ENCODE peak calls at places on chromosomes 2 and 18, in four cellular contexts. One of them, this sample, is unnamed. For H3K4me1, the result is how much of the 10 kb centered on the place peaks cover.

GRCh38 chr2:21367421-21367820 is 243.7 kb downstream of the TDRD15 start:
- DNase-seq in tibial artery: no peak
- DNase-seq in mammary epithelial cell: peak
- DNase-seq in H9: peak
- DNase-seq in this sample: no peak

GRCh38 chr2:25582079-25582830 is 91.1 kb downstream of the DTNB start:
- DNase-seq in mammary epithelial cell: no peak
- DNase-seq in H9: no peak
- DNase-seq in tibial artery: peak
- DNase-seq in this sample: no peak

GRCh38 chr2:6810961-6811360 is 54.7 kb downstream of the CMPK2 start:
- DNase-seq in mammary epithelial cell: no peak
- DNase-seq in tibial artery: no peak
- DNase-seq in H9: no peak
- DNase-seq in this sample: no peak

GRCh38 chr2:30185175-30185574 is 38.4 kb downstream of the YPEL5 start:
- DNase-seq in tibial artery: no peak
- DNase-seq in mammary epithelial cell: peak
- DNase-seq in H9: no peak
- DNase-seq in this sample: no peak

GRCh38 chr2:75465317-75465998 is 95.3 kb downstream of the EVA1A start:
- DNase-seq in mammary epithelial cell: peak
- DNase-seq in tibial artery: no peak
- DNase-seq in H9: no peak
- DNase-seq in this sample: peak

GRCh38 chr2:66111706-66112105 is 323.2 kb upstream of the MEIS1 start:
- DNase-seq in mammary epithelial cell: no peak
- DNase-seq in tibial artery: no peak
- DNase-seq in H9: no peak
- DNase-seq in this sample: no peak

GRCh38 chr2:45177870-45178269 is 168.6 kb upstream of the SIX2 start:
- DNase-seq in H9: no peak
- DNase-seq in tibial artery: no peak
- DNase-seq in mammary epithelial cell: peak
- DNase-seq in this sample: no peak

GRCh38 chr18:31356025-31356424 is 20.6 kb upstream of the DSG4 start:
- DNase-seq in mammary epithelial cell: no peak
- DNase-seq in H9: no peak
- DNase-seq in tibial artery: no peak
- DNase-seq in this sample: no peak

GRCh38 chr2:216827073-216827725 is 32.7 kb downstream of the TNP1 start:
- DNase-seq in H9: no peak
- DNase-seq in mammary epithelial cell: no peak
- DNase-seq in tibial artery: no peak
- DNase-seq in this sample: no peak

GRCh38 chr18:46096651-46097300 is 1.3 kb downstream of the ATP5F1A start:
- DNase-seq in H9: no peak
- DNase-seq in tibial artery: no peak
- DNase-seq in mammary epithelial cell: no peak
- DNase-seq in this sample: no peak

GRCh38 chr2:158879229-158879903 is 84.2 kb downstream of the DAPL1 start:
- DNase-seq in mammary epithelial cell: no peak
- DNase-seq in tibial artery: no peak
- DNase-seq in H9: no peak
- DNase-seq in this sample: no peak

GRCh38 chr2:71043531-71044407 is 24.7 kb upstream of the NAGK start:
- DNase-seq in tibial artery: no peak
- DNase-seq in H9: no peak
- DNase-seq in mammary epithelial cell: no peak
- DNase-seq in this sample: no peak

GRCh38 chr2:85540131-85540587 is 1.2 kb downstream of the MAT2A start:
- DNase-seq in mammary epithelial cell: peak
- DNase-seq in tibial artery: no peak
- DNase-seq in H9: no peak
- DNase-seq in this sample: no peak

GRCh38 chr2:172066394-172066863 is 18.9 kb upstream of the DLX1 start:
- DNase-seq in H9: no peak
- DNase-seq in mammary epithelial cell: no peak
- DNase-seq in tibial artery: no peak
- DNase-seq in this sample: no peak

GRCh38 chr2:203623104-203623503 is 83.3 kb upstream of the CD28 start:
- DNase-seq in H9: no peak
- DNase-seq in tibial artery: no peak
- DNase-seq in mammary epithelial cell: peak
- DNase-seq in this sample: peak

GRCh38 chr2:46308081-46308480 is 10.9 kb downstream of the EPAS1 start:
- DNase-seq in mammary epithelial cell: no peak
- DNase-seq in tibial artery: no peak
- DNase-seq in H9: no peak
- DNase-seq in this sample: no peak

GRCh38 chr2:241568738-241569137 is 10.2 kb downstream of the BOK start:
- DNase-seq in mammary epithelial cell: no peak
- DNase-seq in H9: peak
- DNase-seq in tibial artery: no peak
- DNase-seq in this sample: no peak

GRCh38 chr2:111017909-111018308 is 102.8 kb upstream of the BCL2L11 start:
- DNase-seq in tibial artery: no peak
- DNase-seq in mammary epithelial cell: no peak
- DNase-seq in H9: no peak
- DNase-seq in this sample: no peak

GRCh38 chr2:124131271-124131670 is 106.2 kb downstream of the CNTNAP5 start:
- DNase-seq in mammary epithelial cell: no peak
- DNase-seq in tibial artery: no peak
- DNase-seq in H9: no peak
- DNase-seq in this sample: no peak

GRCh38 chr18:7728297-7728696 is 161.2 kb downstream of the PTPRM start:
- DNase-seq in mammary epithelial cell: peak
- DNase-seq in tibial artery: no peak
- DNase-seq in H9: peak
- DNase-seq in this sample: no peak

GRCh38 chr2:45774688-45775244 is 123.3 kb downstream of the PRKCE start:
- DNase-seq in tibial artery: no peak
- DNase-seq in mammary epithelial cell: no peak
- DNase-seq in H9: no peak
- DNase-seq in this sample: no peak

GRCh38 chr2:144824611-144825010 is 304.7 kb upstream of the ZEB2 start:
- DNase-seq in tibial artery: no peak
- DNase-seq in mammary epithelial cell: peak
- DNase-seq in H9: no peak
- DNase-seq in this sample: no peak

GRCh38 chr18:61683856-61684255 is 209.0 kb downstream of the RNF152 start:
- DNase-seq in H9: no peak
- DNase-seq in tibial artery: no peak
- DNase-seq in mammary epithelial cell: no peak
- DNase-seq in this sample: no peak

GRCh38 chr18:73954267-73954666 is 193.4 kb downstream of the FBXO15 start:
- DNase-seq in H9: no peak
- DNase-seq in mammary epithelial cell: no peak
- DNase-seq in tibial artery: no peak
- DNase-seq in this sample: no peak

GRCh38 chr2:226536410-226536809 is 263.2 kb downstream of the IRS1 start:
- DNase-seq in tibial artery: no peak
- DNase-seq in H9: no peak
- DNase-seq in mammary epithelial cell: no peak
- DNase-seq in this sample: no peak

GRCh38 chr2:38515155-38516074 is 87.3 kb downstream of the HNRNPLL start:
- DNase-seq in H9: no peak
- DNase-seq in mammary epithelial cell: peak
- DNase-seq in tibial artery: no peak
- DNase-seq in this sample: no peak

GRCh38 chr18:51278045-51278649 is 80.7 kb upstream of the MEX3C start:
- DNase-seq in tibial artery: no peak
- DNase-seq in mammary epithelial cell: peak
- DNase-seq in H9: peak
- DNase-seq in this sample: peak

GRCh38 chr2:241595600-241596140 is 37.1 kb downstream of the BOK start:
- DNase-seq in tibial artery: no peak
- DNase-seq in mammary epithelial cell: no peak
- DNase-seq in H9: peak
- DNase-seq in this sample: peak

GRCh38 chr2:129764376-129765325 is 214.8 kb upstream of the RAB6C start:
- DNase-seq in H9: no peak
- DNase-seq in tibial artery: no peak
- DNase-seq in mammary epithelial cell: no peak
- DNase-seq in this sample: no peak

GRCh38 chr2:30334738-30335426 is 103.5 kb downstream of the LBH start:
- DNase-seq in H9: peak
- DNase-seq in tibial artery: no peak
- DNase-seq in mammary epithelial cell: no peak
- DNase-seq in this sample: peak

GRCh38 chr2:43209204-43209717 is 17.1 kb downstream of the ZFP36L2 start:
- DNase-seq in mammary epithelial cell: no peak
- DNase-seq in tibial artery: no peak
- DNase-seq in H9: no peak
- DNase-seq in this sample: no peak

GRCh38 chr18:26458526-26459232 is 89.7 kb downstream of the KCTD1 start:
- DNase-seq in H9: no peak
- DNase-seq in tibial artery: no peak
- DNase-seq in mammary epithelial cell: peak
- DNase-seq in this sample: no peak

GRCh38 chr2:9753665-9754531 is 89.4 kb upstream of the TAF1B start:
- DNase-seq in tibial artery: peak
- DNase-seq in H9: no peak
- DNase-seq in mammary epithelial cell: peak
- DNase-seq in this sample: no peak

GRCh38 chr2:122749347-122749850 is 993.9 kb downstream of the TSN start:
- DNase-seq in mammary epithelial cell: no peak
- DNase-seq in H9: no peak
- DNase-seq in tibial artery: no peak
- DNase-seq in this sample: no peak

DNA sequence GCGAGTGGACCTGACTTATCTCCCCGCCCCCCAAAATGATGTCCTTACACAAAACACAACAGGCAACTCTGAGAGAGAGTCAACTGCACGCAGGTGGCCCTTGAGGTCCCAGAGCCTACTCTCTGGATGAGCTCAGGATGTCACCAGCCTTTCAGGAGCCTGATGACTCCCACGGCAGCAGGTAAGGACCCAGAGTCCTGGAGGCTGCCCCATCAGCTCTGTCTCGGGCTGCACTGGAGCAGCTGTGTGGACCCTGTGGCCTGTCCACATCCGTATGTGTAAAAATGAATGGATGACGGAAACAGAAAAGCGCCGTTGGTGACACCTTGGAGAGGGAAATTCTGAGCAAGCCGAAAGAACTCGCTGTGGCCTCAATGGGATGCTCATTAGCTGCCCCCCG is 130.9 kb downstream of the HDAC4 start:
- DNase-seq in tibial artery: no peak
- DNase-seq in mammary epithelial cell: no peak
- DNase-seq in H9: no peak
- DNase-seq in this sample: no peak
- H3K4me1 ChIP-seq in tibial artery: under half
- H3K4me1 ChIP-seq in mammary epithelial cell: under half
- H3K4me1 ChIP-seq in H9: under half
- H3K4me1 ChIP-seq in this sample: under half

GRCh38 chr2:236967499-236967783 is 118.2 kb upstream of the COPS8 start:
- DNase-seq in tibial artery: no peak
- DNase-seq in H9: no peak
- DNase-seq in mammary epithelial cell: no peak
- DNase-seq in this sample: no peak
- H3K4me1 ChIP-seq in tibial artery: under half
- H3K4me1 ChIP-seq in H9: under half
- H3K4me1 ChIP-seq in mammary epithelial cell: under half
- H3K4me1 ChIP-seq in this sample: under half

GRCh38 chr2:186044761-186045160 is 306.2 kb downstream of the FSIP2 start:
- DNase-seq in mammary epithelial cell: no peak
- DNase-seq in H9: no peak
- DNase-seq in tibial artery: no peak
- DNase-seq in this sample: no peak
- H3K4me1 ChIP-seq in mammary epithelial cell: under half
- H3K4me1 ChIP-seq in H9: under half
- H3K4me1 ChIP-seq in tibial artery: under half
- H3K4me1 ChIP-seq in this sample: under half

DNA sequence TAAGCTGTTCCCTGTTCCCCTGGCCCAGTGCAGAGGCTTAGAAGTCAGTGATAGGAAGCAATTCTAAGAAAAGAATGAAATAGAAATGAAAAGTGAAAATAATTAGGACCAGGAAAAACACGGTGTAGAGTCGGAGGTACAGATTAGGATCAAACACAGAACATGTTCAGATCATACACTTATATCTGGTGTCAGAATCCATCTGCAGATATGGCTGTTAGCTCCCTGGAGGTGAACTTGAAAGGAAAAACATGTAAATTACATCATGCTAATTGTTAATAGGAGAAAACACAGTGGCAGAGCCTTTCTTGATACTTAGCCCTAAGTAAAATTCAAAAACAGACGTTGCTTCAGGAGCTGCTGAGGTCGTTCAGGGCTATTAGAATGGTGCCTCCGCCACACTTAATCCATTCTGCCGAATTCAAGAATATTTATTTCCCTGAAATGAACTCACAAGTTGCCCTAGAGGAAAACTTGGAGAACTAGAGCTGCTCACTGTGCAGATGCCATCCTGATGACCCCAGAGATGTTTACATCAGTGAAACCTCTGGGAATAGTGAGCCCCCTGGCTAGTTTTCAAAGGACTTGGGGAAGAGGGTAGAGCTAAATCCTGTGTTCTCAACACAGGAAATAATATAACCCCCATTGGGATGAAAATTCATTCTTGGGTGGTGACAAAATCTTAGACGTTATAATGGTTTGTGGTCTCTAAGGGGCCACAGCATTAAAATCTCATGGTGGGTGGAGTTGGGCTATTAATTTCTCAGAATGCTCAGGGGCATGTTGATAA is 27.5 kb downstream of the LPIN1 start:
- DNase-seq in mammary epithelial cell: no peak
- DNase-seq in H9: no peak
- DNase-seq in tibial artery: no peak
- DNase-seq in this sample: no peak
- H3K4me1 ChIP-seq in mammary epithelial cell: under half
- H3K4me1 ChIP-seq in H9: under half
- H3K4me1 ChIP-seq in tibial artery: under half
- H3K4me1 ChIP-seq in this sample: under half

DNA sequence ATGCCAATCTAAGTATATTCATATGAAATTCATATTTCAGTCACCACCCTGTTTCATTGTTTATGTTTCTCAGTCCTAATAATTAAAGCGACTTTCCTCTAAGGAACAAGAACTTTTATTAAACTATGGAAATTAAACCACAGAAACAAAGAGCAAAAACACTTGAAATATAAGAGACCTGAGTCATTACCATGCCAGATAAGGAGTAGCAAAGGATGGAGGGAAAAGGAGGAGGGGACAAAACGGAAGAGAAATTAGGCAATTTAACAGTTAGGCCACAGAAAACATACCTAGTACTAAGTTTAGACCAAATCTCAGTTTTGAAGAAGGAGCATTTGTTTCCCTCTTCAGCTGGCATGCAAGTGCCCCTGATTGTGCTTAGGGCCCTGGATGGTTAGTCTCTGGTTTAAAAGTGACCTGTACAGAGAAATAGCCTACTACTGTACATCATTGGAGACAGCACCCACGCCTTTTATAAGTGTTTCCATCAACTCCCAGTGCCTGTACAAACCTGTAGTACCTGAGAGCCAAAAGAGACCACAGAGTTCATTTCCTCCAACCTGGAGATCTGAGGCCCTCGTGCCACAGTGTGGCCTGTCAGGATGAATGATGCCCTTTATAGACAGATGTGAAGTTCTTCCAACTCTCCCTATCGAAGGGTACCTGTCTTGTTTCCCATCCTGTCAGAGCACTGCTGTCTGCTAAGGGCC is 74.5 kb downstream of the SPATS2L start:
- DNase-seq in tibial artery: no peak
- DNase-seq in mammary epithelial cell: peak
- DNase-seq in H9: no peak
- DNase-seq in this sample: no peak
- H3K4me1 ChIP-seq in tibial artery: under half
- H3K4me1 ChIP-seq in mammary epithelial cell: under half
- H3K4me1 ChIP-seq in H9: under half
- H3K4me1 ChIP-seq in this sample: half or more